ENCODE peak calls at places on chromosome 2, in four cellular contexts. Z is A549, U is K562, M is HepG2. S is an unnamed sample.

GRCh38 chr2:216316743-216317142 is 55.5 kb downstream of the MARCHF4 start:
- DNase-seq in U (no peak), M (no peak), Z (peak; percentile 85), S (no peak)

GRCh38 chr2:173612354-173612753 is 257.7 kb downstream of the CDCA7 start:
- DNase-seq in U (no peak), M (no peak), Z (no peak), S (no peak)

GRCh38 chr2:188326669-188327301 is 35.1 kb downstream of the GULP1 start:
- DNase-seq in U (peak; percentile 8), M (no peak), Z (no peak), S (no peak)

GRCh38 chr2:44267269-44268258 is 7.7 kb upstream of the SLC3A1 start:
- DNase-seq in U (no peak), Z (no peak), M (no peak), S (no peak)

GRCh38 chr2:85131116-85131515 is 2.1 kb upstream of the TCF7L1 start:
- DNase-seq in U (no peak), M (peak; percentile 37), Z (no peak), S (peak; percentile 46)

GRCh38 chr2:36459725-36460137 is 104.2 kb downstream of the CRIM1 start:
- DNase-seq in M (peak; percentile 88), U (no peak), Z (peak; percentile 60), S (peak; percentile 46)

GRCh38 chr2:30752811-30753210 is 54.4 kb downstream of the CAPN13 start:
- DNase-seq in M (no peak), U (no peak), Z (no peak), S (no peak)

GRCh38 chr2:33788044-33788443 is 188.9 kb upstream of the FAM98A start:
- DNase-seq in U (no peak), M (no peak), Z (no peak), S (no peak)

GRCh38 chr2:170394988-170395387 is 217.0 kb downstream of the MYO3B start:
- DNase-seq in U (peak; percentile 22), M (no peak), Z (no peak), S (no peak)

GRCh38 chr2:33134086-33134763 is 187.5 kb downstream of the LTBP1 start:
- DNase-seq in M (peak; percentile 67), Z (peak; percentile 32), U (no peak), S (no peak)

GRCh38 chr2:86441789-86442641 is 844 bp downstream of the KDM3A start:
- DNase-seq in Z (peak; percentile 18), U (peak; percentile 74), M (peak; percentile 24), S (peak; percentile 41)

GRCh38 chr2:203730076-203730729 is 23.8 kb downstream of the CD28 start:
- DNase-seq in Z (no peak), M (no peak), U (no peak), S (no peak)

GRCh38 chr2:235131334-235132305 is 179.8 kb downstream of the SH3BP4 start:
- DNase-seq in M (no peak), Z (no peak), U (no peak), S (no peak)

GRCh38 chr2:179467927-179468326 is 203.3 kb upstream of the SESTD1 start:
- DNase-seq in M (no peak), Z (no peak), U (no peak), S (no peak)

GRCh38 chr2:98160574-98160973 is 73.6 kb downstream of the VWA3B start:
- DNase-seq in U (no peak), Z (no peak), M (no peak), S (no peak)

GRCh38 chr2:28377984-28378678 is 14.5 kb upstream of the FOSL2 start:
- DNase-seq in M (no peak), U (no peak), Z (no peak), S (no peak)

GRCh38 chr2:197204855-197205254 is 105.7 kb downstream of the ANKRD44 start:
- DNase-seq in U (no peak), Z (no peak), M (no peak), S (no peak)

GRCh38 chr2:121075006-121075545 is 209.9 kb downstream of the TFCP2L1 start:
- DNase-seq in M (no peak), U (peak; percentile 83), Z (peak; percentile 91), S (peak; percentile 65)

GRCh38 chr2:56713161-56713676 is 529.4 kb downstream of the CCDC85A start:
- DNase-seq in M (no peak), Z (no peak), U (no peak), S (no peak)

GRCh38 chr2:138112536-138112935 is 148.3 kb downstream of the HNMT start:
- DNase-seq in U (no peak), Z (no peak), M (no peak), S (no peak)

GRCh38 chr2:237696471-237696870 is 69.1 kb downstream of the LRRFIP1 start:
- DNase-seq in U (no peak), Z (no peak), M (no peak), S (no peak)

GRCh38 chr2:102796337-102796736 is 34.5 kb downstream of the TMEM182 start:
- DNase-seq in Z (no peak), M (peak; percentile 9), U (no peak), S (no peak)

GRCh38 chr2:17539993-17540812 is at the start of gene VSNL1:
- DNase-seq in U (peak; percentile 71), M (peak; percentile 98), Z (no peak), S (peak; percentile 95)

GRCh38 chr2:60523987-60524386 is 29.5 kb downstream of the BCL11A start:
- DNase-seq in U (no peak), Z (no peak), M (no peak), S (no peak)

GRCh38 chr2:152564754-152565551 is 152.3 kb downstream of the PRPF40A start:
- DNase-seq in M (no peak), U (no peak), Z (no peak), S (no peak)

GRCh38 chr2:137927846-137928245 is 36.4 kb upstream of the HNMT start:
- DNase-seq in U (no peak), Z (no peak), M (no peak), S (no peak)

GRCh38 chr2:174775586-174775985 is 11.3 kb upstream of the CHRNA1 start:
- DNase-seq in Z (no peak), U (no peak), M (no peak), S (no peak)

GRCh38 chr2:121133551-121134319 is 151.3 kb downstream of the TFCP2L1 start:
- DNase-seq in U (no peak), Z (no peak), M (no peak), S (no peak)

GRCh38 chr2:232365621-232366321 is 12.8 kb upstream of the ALPP start:
- DNase-seq in M (peak; percentile 62), Z (peak; percentile 52), U (peak; percentile 24), S (peak; percentile 71)

GRCh38 chr2:233060500-233061006 is 411 bp downstream of the INPP5D start:
- DNase-seq in M (no peak), Z (no peak), U (no peak), S (no peak)

GRCh38 chr2:227759411-227760113 is 13.9 kb downstream of the SCYGR8 start:
- DNase-seq in U (no peak), M (peak; percentile 90), Z (no peak), S (no peak)

GRCh38 chr2:238921681-238922319 is 73.9 kb downstream of the TWIST2 start:
- DNase-seq in Z (no peak), U (no peak), M (no peak), S (no peak)

GRCh38 chr2:238920053-238920452 is 72.2 kb downstream of the TWIST2 start:
- DNase-seq in Z (no peak), U (no peak), M (no peak), S (no peak)

GRCh38 chr2:238919307-238919706 is 71.4 kb downstream of the TWIST2 start:
- DNase-seq in U (no peak), M (no peak), Z (no peak), S (peak; percentile 8)

GRCh38 chr2:238921259-238921658 is 73.4 kb downstream of the TWIST2 start:
- DNase-seq in Z (no peak), U (no peak), M (no peak), S (no peak)

GRCh38 chr2:238920601-238921001 is 72.7 kb downstream of the TWIST2 start:
- DNase-seq in M (no peak), U (no peak), Z (no peak), S (no peak)
- TF ChIP-seq MAX in M (no peak), U (no peak), Z (no peak), S (no peak)

GRCh38 chr2:218858671-218859555 is 692 bp upstream of the WNT6 start:
- DNase-seq in Z (no peak), U (no peak), M (no peak), S (peak; percentile 63)

GRCh38 chr2:218859994-218860831 is 608 bp downstream of the WNT6 start:
- DNase-seq in Z (no peak), M (no peak), U (no peak), S (no peak)

GRCh38 chr2:218859556-218859993 is at the start of gene WNT6:
- DNase-seq in Z (no peak), M (no peak), U (peak; percentile 28), S (no peak)

GRCh38 chr2:218861645-218862318 is 2.2 kb downstream of the WNT6 start:
- DNase-seq in U (no peak), Z (no peak), M (no peak), S (no peak)

DNA sequence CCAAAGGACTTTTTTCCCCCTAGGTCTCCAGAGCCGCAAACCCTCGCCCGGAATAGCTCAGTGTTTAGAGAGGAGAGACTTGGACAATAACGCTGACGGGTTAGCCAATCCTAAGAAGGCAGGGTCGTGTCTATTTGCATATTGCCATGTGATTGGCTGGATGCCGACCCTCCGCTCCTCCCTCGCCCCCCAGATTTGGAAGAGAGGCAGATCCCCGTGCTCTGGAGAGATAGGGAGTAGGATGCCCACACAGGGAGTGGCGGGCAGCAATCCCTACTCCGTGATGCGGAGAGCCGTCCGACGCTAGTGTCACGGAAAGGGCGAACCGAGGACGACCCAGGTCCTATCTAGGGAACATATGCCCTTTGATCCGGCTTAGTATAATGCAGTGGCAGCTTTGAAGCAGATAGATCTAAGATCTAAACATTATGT is 1.4 kb downstream of the WNT6 start:
- DNase-seq in Z (no peak), U (peak; percentile 43), M (peak; percentile 78), S (peak; percentile 87)
- TF ChIP-seq NR3C1 in Z (no peak), U (no peak), M (no peak), S (no peak)

DNA sequence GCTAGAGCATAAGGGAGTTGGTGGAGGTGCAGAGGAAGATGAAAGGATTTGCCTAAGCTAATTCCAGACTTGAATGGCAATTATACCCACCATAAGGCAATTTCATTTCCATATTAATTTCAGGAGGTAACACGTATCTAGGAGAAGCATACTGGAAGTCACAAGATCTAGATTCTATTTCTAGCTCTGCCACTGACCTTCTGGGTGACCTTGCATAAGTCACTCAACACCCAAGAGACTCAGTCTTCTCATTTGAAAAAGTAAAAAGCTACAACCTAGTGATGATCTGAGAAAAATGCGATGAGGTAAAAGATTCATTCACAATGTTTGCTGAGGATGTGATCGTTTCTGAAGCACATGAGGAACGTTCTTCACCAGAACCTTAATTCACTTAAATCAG is 55.9 kb downstream of the GRB14 start:
- DNase-seq in U (no peak), M (no peak), Z (no peak), S (no peak)
- TF ChIP-seq HMGXB4 in U (no peak), M (no peak), Z (no peak), S (no peak)

GRCh38 chr2:25567406-25567805 is 106.0 kb downstream of the DTNB start:
- DNase-seq in U (no peak), M (peak; percentile 56), Z (peak; percentile 40), S (no peak)
- TF ChIP-seq MAX in U (no peak), M (no peak), Z (no peak), S (no peak)

GRCh38 chr2:15868186-15868585 is 72.2 kb upstream of the MYCN start:
- DNase-seq in Z (no peak), M (no peak), U (no peak), S (no peak)
- TF ChIP-seq NR3C1 in Z (no peak), M (no peak), U (no peak), S (no peak)

S was measured in WTC11.